ENCODE peak calls at places on chromosomes 3 and 15, in eight cellular contexts. H, D, V, O, W, J, T and Z are unnamed samples.

GRCh38 chr3:10008588-10009344 is 17.5 kb upstream of the FANCD2 start:
- DNase-seq in O (peak; percentile 92), D (peak; percentile 91), J (peak; percentile 73), T (peak; percentile 84), H (peak; percentile 87), W (peak; percentile 87), V (peak; percentile 95), Z (peak; percentile 94)

GRCh38 chr3:161372321-161373260 is 1.3 kb upstream of the SPTSSB start:
- DNase-seq in D (peak; percentile 25), O (peak; percentile 13), V (no peak), W (no peak), H (no peak), T (no peak), J (peak; percentile 20), Z (no peak)

GRCh38 chr3:25453521-25454410 is 25.7 kb downstream of the RARB start:
- DNase-seq in V (no peak), H (no peak), T (no peak), D (no peak), J (no peak), O (no peak), W (no peak), Z (no peak)

GRCh38 chr3:140388525-140388924 is 289.3 kb upstream of the TRIM42 start:
- DNase-seq in H (no peak), V (no peak), O (no peak), W (no peak), J (no peak), T (no peak), D (no peak), Z (no peak)

GRCh38 chr3:106447902-106448301 is 579.1 kb upstream of the CBLB start:
- DNase-seq in H (no peak), O (no peak), J (no peak), W (no peak), D (no peak), T (no peak), V (no peak), Z (no peak)

GRCh38 chr3:133931084-133931483 is 35.4 kb upstream of the RAB6B start:
- DNase-seq in V (no peak), T (no peak), O (no peak), D (no peak), J (no peak), W (no peak), H (no peak), Z (peak; percentile 61)

GRCh38 chr3:133942761-133943535 is 47.3 kb upstream of the RAB6B start:
- DNase-seq in H (no peak), J (no peak), D (no peak), O (no peak), T (no peak), V (no peak), W (no peak), Z (peak; percentile 24)

GRCh38 chr3:141243295-141243707 is 11.7 kb downstream of the PXYLP1 start:
- DNase-seq in J (no peak), D (no peak), O (no peak), W (no peak), V (no peak), T (no peak), H (peak; percentile 58), Z (no peak)

GRCh38 chr15:90201944-90202375 is 830 bp downstream of the SEMA4B start:
- DNase-seq in J (no peak), T (no peak), O (no peak), V (no peak), W (no peak), D (no peak), H (peak; percentile 37), Z (no peak)

GRCh38 chr15:90201150-90201943 is at the start of gene SEMA4B:
- DNase-seq in J (peak; percentile 92), W (no peak), D (peak; percentile 85), V (peak; percentile 87), O (peak; percentile 73), H (peak; percentile 94), T (peak; percentile 41), Z (no peak)

GRCh38 chr15:90203473-90203872 is 2.3 kb downstream of the SEMA4B start:
- DNase-seq in O (no peak), J (no peak), V (no peak), W (no peak), T (no peak), H (no peak), D (no peak), Z (no peak)

GRCh38 chr15:90203922-90204321 is 2.8 kb downstream of the SEMA4B start:
- DNase-seq in J (no peak), H (no peak), T (no peak), D (no peak), O (no peak), V (no peak), W (no peak), Z (no peak)

GRCh38 chr15:90202929-90203328 is 1.8 kb downstream of the SEMA4B start:
- DNase-seq in T (no peak), D (no peak), O (no peak), J (no peak), H (no peak), W (no peak), V (no peak), Z (no peak)
- H3K27ac ChIP-seq in T (peak overlapping the region; percentile 87), D (no peak overlapping the region), O (no peak overlapping the region), J (peak overlapping the region; percentile 98), H (no peak overlapping the region), W (no peak overlapping the region), V (peak overlapping the region; percentile 91), Z (no peak overlapping the region)

GRCh38 chr3:172021859-172022258 is 17.5 kb upstream of the FNDC3B start:
- DNase-seq in J (no peak), H (no peak), O (no peak), V (no peak), W (no peak), T (no peak), D (no peak), Z (no peak)

GRCh38 chr3:172020763-172021162 is 18.6 kb upstream of the FNDC3B start:
- DNase-seq in O (no peak), W (no peak), T (no peak), D (no peak), V (no peak), H (no peak), J (no peak), Z (no peak)

GRCh38 chr3:172021165-172021564 is 18.2 kb upstream of the FNDC3B start:
- DNase-seq in W (no peak), H (no peak), J (no peak), D (peak; percentile 33), V (no peak), T (no peak), O (no peak), Z (no peak)

GRCh38 chr3:172014145-172014544 is 25.2 kb upstream of the FNDC3B start:
- DNase-seq in V (no peak), W (no peak), J (no peak), T (no peak), D (no peak), O (no peak), H (no peak), Z (no peak)

DNA sequence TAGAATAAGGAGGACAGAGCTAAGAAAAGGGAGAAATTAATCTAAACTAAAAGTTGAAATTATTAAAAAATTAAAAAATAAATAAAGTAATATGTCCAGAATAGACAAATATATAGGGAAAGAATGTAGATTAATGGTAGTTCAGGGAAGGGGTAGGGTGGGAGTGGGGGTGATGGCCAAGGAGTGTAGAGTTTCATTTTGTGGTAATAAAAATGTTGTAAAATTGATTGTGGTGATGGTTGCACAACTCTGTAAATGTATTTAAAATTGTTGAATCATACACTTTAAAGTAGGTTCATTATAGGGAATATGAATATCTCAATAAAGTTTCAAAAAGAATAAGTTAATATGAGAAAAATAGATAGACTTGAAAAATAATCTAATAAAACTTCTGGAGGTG is 21.0 kb upstream of the FNDC3B start:
- DNase-seq in H (no peak), T (no peak), O (no peak), W (no peak), V (no peak), D (no peak), J (no peak), Z (no peak)
- TF ChIP-seq POLR2A in H (no peak), T (no peak), O (no peak), W (no peak), V (no peak), D (no peak), J (no peak), Z (no peak)

GRCh38 chr15:57706405-57707209 is at the start of gene POLR2M:
- DNase-seq in O (peak; percentile 98), T (peak; percentile 89), J (peak; percentile 92), H (peak; percentile 70), W (peak; percentile 95), V (peak; percentile 97), D (peak; percentile 97), Z (peak; percentile 98)

GRCh38 chr15:57708047-57708446 is 1.5 kb downstream of the POLR2M start:
- DNase-seq in D (no peak), O (no peak), H (no peak), V (no peak), T (no peak), W (no peak), J (no peak), Z (no peak)

GRCh38 chr15:57703387-57703786 is 3.1 kb upstream of the POLR2M start:
- DNase-seq in H (no peak), D (no peak), V (no peak), J (no peak), T (no peak), W (no peak), O (no peak), Z (no peak)

DNA sequence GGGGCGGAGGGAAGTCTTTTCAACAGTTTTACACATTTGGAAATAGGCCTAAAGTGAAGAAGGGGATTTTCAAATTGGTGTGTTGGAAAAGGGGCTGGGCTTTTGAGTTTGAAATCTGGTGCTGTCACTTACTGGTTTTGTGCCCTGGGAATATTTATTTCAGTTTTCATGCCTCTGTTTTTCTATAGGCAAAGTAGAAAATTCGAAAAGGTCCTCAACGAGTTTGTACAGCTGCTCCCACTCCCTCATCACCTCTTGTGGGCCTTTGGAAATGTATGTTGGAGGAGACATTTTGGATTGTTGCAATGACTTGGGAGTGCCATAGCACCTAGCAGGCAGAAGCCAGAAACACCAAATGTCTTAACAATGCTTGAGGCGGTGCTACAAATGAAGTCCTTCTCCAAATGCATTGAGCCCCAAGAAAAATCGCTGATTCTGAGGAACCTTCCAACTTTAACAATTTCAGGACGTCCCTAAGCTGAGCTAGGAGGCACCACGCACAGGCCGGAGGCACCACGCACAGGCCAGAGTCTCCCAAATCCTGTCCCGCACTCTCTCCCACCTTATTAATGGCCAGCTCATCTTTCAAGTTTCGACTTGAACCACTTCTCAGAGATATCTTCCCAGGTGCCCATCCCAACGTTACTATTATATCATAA is 639 bp upstream of the POLR2M start:
- DNase-seq in O (no peak), J (no peak), T (no peak), D (no peak), V (no peak), W (no peak), H (no peak), Z (no peak)
- H3K27ac ChIP-seq in O (peak overlapping the region; percentile 92), J (peak overlapping the region; percentile 98), T (peak overlapping the region; percentile 93), D (peak overlapping the region; percentile 99), V (peak overlapping the region; percentile 95), W (peak overlapping the region; percentile 95), H (peak overlapping the region; percentile 91), Z (peak overlapping the region; percentile 96)

GRCh38 chr15:78440375-78441373 is 2.7 kb downstream of the IREB2 start:
- DNase-seq in D (no peak), O (no peak), W (no peak), H (no peak), T (no peak), V (no peak), J (no peak), Z (no peak)

GRCh38 chr15:78434134-78434533 is 3.9 kb upstream of the IREB2 start:
- DNase-seq in O (no peak), D (no peak), V (peak; percentile 56), J (no peak), T (no peak), W (no peak), H (no peak), Z (no peak)

GRCh38 chr15:78438595-78439285 is 724 bp downstream of the IREB2 start:
- DNase-seq in H (peak; percentile 83), D (peak; percentile 51), W (no peak), J (peak; percentile 43), T (no peak), O (no peak), V (no peak), Z (no peak)

GRCh38 chr15:78437107-78437761 is 782 bp upstream of the IREB2 start:
- DNase-seq in D (no peak), O (no peak), J (peak; percentile 74), H (peak; percentile 65), V (no peak), W (no peak), T (no peak), Z (no peak)

DNA sequence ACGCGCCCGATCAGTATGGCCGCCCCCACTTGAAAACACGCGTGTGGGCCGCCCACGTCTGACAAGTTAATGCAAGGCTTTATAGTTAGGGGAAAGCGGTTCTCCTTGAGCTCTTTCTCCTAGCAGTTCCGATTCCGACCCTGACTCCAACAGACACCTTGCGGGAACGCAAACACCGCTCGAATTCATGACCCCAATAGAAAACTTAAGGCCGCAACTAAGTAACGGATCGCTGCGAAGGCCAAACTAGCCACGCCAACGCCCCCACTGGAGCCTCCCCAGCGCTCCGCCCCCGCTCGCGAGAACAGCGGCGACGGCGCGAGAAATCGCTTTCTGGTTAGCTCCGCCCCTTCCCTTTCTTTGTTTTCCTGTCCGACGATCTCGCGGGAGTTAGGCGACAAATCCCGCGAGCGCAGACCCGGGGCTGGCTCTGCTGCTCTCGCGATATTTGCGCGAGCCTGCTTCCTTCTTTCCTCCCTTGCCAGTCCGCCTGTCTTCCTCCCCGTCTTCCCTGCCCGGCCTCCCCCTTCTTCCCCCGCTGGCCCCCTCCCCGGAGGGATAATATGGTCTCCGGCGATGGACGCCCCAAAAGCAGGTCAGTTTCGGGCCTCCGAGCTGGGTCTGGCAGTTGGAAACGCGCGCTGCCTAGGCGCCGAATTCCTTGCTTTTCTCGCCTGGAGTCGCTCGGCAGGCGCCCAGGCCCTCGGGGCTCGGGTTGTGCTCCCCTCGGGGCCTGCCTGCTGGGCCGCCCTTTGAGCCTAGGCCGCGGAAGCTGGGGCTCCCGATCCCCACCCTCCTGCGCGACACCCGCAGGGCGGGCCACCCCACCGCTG is at the start of gene IREB2:
- DNase-seq in O (peak; percentile 98), J (peak; percentile 99), H (peak; percentile 96), V (peak; percentile 98), W (peak; percentile 96), D (peak; percentile 98), T (peak; percentile 96), Z (peak; percentile 97)
- TF ChIP-seq POLR2A in O (peak; percentile 78), J (peak; percentile 64), H (peak; percentile 92), V (peak; percentile 76), W (no peak), D (no peak), T (peak; percentile 50), Z (no peak)